ENCODE peak calls at places on chromosomes 1 and 21, in nine cellular contexts. One of them, this sample, is unnamed.

GRCh38 chr21:25934771-25935224 is 200.0 kb downstream of the GABPA start:
- DNase-seq in lower lobe of right lung: peak
- DNase-seq in mesendoderm: peak
- DNase-seq in neuronal stem cell: no peak
- DNase-seq in CD8-positive, alpha-beta T cell: no peak
- DNase-seq in effector memory CD4-positive, alpha-beta T cell: no peak
- DNase-seq in heart right ventricle: peak
- DNase-seq in right atrium auricular region: peak
- DNase-seq in tibial nerve: peak
- DNase-seq in this sample: no peak

GRCh38 chr1:23960291-23960718 is 677 bp downstream of the PNRC2 start:
- DNase-seq in lower lobe of right lung: no peak
- DNase-seq in mesendoderm: no peak
- DNase-seq in neuronal stem cell: no peak
- DNase-seq in CD8-positive, alpha-beta T cell: no peak
- DNase-seq in effector memory CD4-positive, alpha-beta T cell: no peak
- DNase-seq in heart right ventricle: no peak
- DNase-seq in right atrium auricular region: no peak
- DNase-seq in tibial nerve: no peak
- DNase-seq in this sample: no peak

GRCh38 chr1:156480015-156480368 is 20.6 kb downstream of the MEF2D start:
- DNase-seq in lower lobe of right lung: no peak
- DNase-seq in mesendoderm: peak
- DNase-seq in neuronal stem cell: no peak
- DNase-seq in CD8-positive, alpha-beta T cell: no peak
- DNase-seq in effector memory CD4-positive, alpha-beta T cell: no peak
- DNase-seq in heart right ventricle: no peak
- DNase-seq in right atrium auricular region: no peak
- DNase-seq in tibial nerve: no peak
- DNase-seq in this sample: no peak

GRCh38 chr1:2468041-2468472 is 8.0 kb upstream of the PLCH2 start:
- DNase-seq in lower lobe of right lung: no peak
- DNase-seq in mesendoderm: peak
- DNase-seq in neuronal stem cell: peak
- DNase-seq in CD8-positive, alpha-beta T cell: peak
- DNase-seq in effector memory CD4-positive, alpha-beta T cell: peak
- DNase-seq in heart right ventricle: no peak
- DNase-seq in right atrium auricular region: no peak
- DNase-seq in tibial nerve: no peak
- DNase-seq in this sample: no peak

GRCh38 chr1:100539836-100540536 is 2.0 kb downstream of the GPR88 start:
- DNase-seq in lower lobe of right lung: peak
- DNase-seq in mesendoderm: peak
- DNase-seq in neuronal stem cell: peak
- DNase-seq in CD8-positive, alpha-beta T cell: no peak
- DNase-seq in effector memory CD4-positive, alpha-beta T cell: no peak
- DNase-seq in heart right ventricle: no peak
- DNase-seq in right atrium auricular region: no peak
- DNase-seq in tibial nerve: no peak
- DNase-seq in this sample: no peak

GRCh38 chr1:234659538-234659937 is 49.6 kb upstream of the IRF2BP2 start:
- DNase-seq in lower lobe of right lung: no peak
- DNase-seq in mesendoderm: peak
- DNase-seq in neuronal stem cell: no peak
- DNase-seq in CD8-positive, alpha-beta T cell: no peak
- DNase-seq in effector memory CD4-positive, alpha-beta T cell: no peak
- DNase-seq in heart right ventricle: no peak
- DNase-seq in right atrium auricular region: no peak
- DNase-seq in tibial nerve: no peak
- DNase-seq in this sample: no peak

GRCh38 chr1:245622332-245623014 is 467.7 kb downstream of the KIF26B start:
- DNase-seq in lower lobe of right lung: no peak
- DNase-seq in mesendoderm: peak
- DNase-seq in neuronal stem cell: no peak
- DNase-seq in CD8-positive, alpha-beta T cell: no peak
- DNase-seq in effector memory CD4-positive, alpha-beta T cell: no peak
- DNase-seq in heart right ventricle: no peak
- DNase-seq in right atrium auricular region: no peak
- DNase-seq in tibial nerve: no peak
- DNase-seq in this sample: no peak

GRCh38 chr21:38538353-38538752 is 40.1 kb upstream of the ERG start:
- DNase-seq in lower lobe of right lung: no peak
- DNase-seq in mesendoderm: no peak
- DNase-seq in neuronal stem cell: no peak
- DNase-seq in CD8-positive, alpha-beta T cell: no peak
- DNase-seq in effector memory CD4-positive, alpha-beta T cell: no peak
- DNase-seq in heart right ventricle: no peak
- DNase-seq in right atrium auricular region: no peak
- DNase-seq in tibial nerve: no peak
- DNase-seq in this sample: no peak

GRCh38 chr1:30313584-30313983 is 409.8 kb downstream of the MATN1 start:
- DNase-seq in lower lobe of right lung: no peak
- DNase-seq in mesendoderm: no peak
- DNase-seq in neuronal stem cell: no peak
- DNase-seq in CD8-positive, alpha-beta T cell: no peak
- DNase-seq in effector memory CD4-positive, alpha-beta T cell: no peak
- DNase-seq in heart right ventricle: no peak
- DNase-seq in right atrium auricular region: peak
- DNase-seq in tibial nerve: no peak
- DNase-seq in this sample: no peak

DNA sequence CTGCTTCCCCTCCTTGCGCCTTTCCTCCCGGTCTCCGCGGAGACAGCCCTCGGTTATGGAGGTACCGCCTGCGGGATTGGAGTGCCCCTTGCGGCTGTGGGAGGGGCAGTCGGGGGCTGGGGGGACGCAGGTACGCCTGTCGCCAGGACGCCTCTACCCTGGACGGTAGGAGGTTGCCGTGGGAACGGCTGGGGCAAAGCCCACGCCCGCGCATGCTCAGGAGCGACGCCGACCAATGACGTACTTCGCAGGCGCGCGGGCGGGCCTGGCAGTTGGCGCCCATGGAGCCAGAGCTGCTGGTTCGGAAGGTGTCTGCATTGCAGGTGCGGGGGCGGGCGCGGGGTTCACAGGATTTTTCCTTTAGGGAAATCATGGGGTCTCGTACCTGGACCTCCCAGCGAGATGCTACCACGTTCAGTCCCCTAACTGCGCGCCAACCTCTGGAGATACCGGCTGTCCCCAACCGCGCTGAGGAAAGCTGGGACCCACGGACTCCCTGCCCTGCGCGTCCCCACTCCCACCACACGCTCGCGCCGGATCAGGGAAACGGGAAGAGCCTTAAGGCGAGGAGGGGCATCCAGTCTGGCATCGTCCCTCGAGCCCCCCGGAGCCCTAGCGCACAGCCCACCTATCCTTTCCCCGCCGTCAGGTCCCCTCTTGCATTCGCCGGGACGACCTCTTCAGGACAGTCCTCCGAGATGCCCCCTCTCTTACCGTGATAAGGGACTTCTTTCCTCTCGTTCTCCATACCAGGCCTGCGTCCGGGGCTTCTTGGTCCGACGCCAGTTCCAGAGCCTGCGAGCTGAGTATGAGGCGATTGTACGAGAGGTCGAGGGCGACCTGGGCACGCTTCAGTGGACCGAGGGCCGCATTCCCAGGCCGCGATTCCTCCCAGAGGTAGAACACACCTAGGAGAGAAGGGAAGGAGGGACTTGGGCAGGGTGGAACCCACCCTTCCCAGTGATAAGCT is at the start of gene IQCC:
- DNase-seq in lower lobe of right lung: peak
- DNase-seq in mesendoderm: peak
- DNase-seq in neuronal stem cell: peak
- DNase-seq in CD8-positive, alpha-beta T cell: peak
- DNase-seq in effector memory CD4-positive, alpha-beta T cell: peak
- DNase-seq in heart right ventricle: peak
- DNase-seq in right atrium auricular region: peak
- DNase-seq in tibial nerve: peak
- DNase-seq in this sample: peak
- H3K27ac ChIP-seq in lower lobe of right lung: peak
- H3K27ac ChIP-seq in mesendoderm: no peak
- H3K27ac ChIP-seq in neuronal stem cell: no peak
- H3K27ac ChIP-seq in CD8-positive, alpha-beta T cell: peak
- H3K27ac ChIP-seq in effector memory CD4-positive, alpha-beta T cell: peak
- H3K27ac ChIP-seq in heart right ventricle: peak
- H3K27ac ChIP-seq in right atrium auricular region: peak
- H3K27ac ChIP-seq in tibial nerve: peak
- H3K27ac ChIP-seq in this sample: peak

GRCh38 chr1:11921022-11921421 is 5.2 kb downstream of the KIAA2013 start:
- DNase-seq in lower lobe of right lung: no peak
- DNase-seq in mesendoderm: no peak
- DNase-seq in neuronal stem cell: no peak
- DNase-seq in CD8-positive, alpha-beta T cell: no peak
- DNase-seq in effector memory CD4-positive, alpha-beta T cell: no peak
- DNase-seq in heart right ventricle: no peak
- DNase-seq in right atrium auricular region: no peak
- DNase-seq in tibial nerve: no peak
- DNase-seq in this sample: no peak

GRCh38 chr1:11923069-11923826 is 3.0 kb downstream of the KIAA2013 start:
- DNase-seq in lower lobe of right lung: no peak
- DNase-seq in mesendoderm: no peak
- DNase-seq in neuronal stem cell: no peak
- DNase-seq in CD8-positive, alpha-beta T cell: no peak
- DNase-seq in effector memory CD4-positive, alpha-beta T cell: no peak
- DNase-seq in heart right ventricle: no peak
- DNase-seq in right atrium auricular region: no peak
- DNase-seq in tibial nerve: no peak
- DNase-seq in this sample: no peak

GRCh38 chr1:11918779-11919519 is 7.3 kb downstream of the KIAA2013 start:
- DNase-seq in lower lobe of right lung: no peak
- DNase-seq in mesendoderm: no peak
- DNase-seq in neuronal stem cell: no peak
- DNase-seq in CD8-positive, alpha-beta T cell: no peak
- DNase-seq in effector memory CD4-positive, alpha-beta T cell: no peak
- DNase-seq in heart right ventricle: peak
- DNase-seq in right atrium auricular region: peak
- DNase-seq in tibial nerve: no peak
- DNase-seq in this sample: no peak

GRCh38 chr1:11919621-11920020 is 6.6 kb downstream of the KIAA2013 start:
- DNase-seq in lower lobe of right lung: no peak
- DNase-seq in mesendoderm: no peak
- DNase-seq in neuronal stem cell: no peak
- DNase-seq in CD8-positive, alpha-beta T cell: no peak
- DNase-seq in effector memory CD4-positive, alpha-beta T cell: no peak
- DNase-seq in heart right ventricle: no peak
- DNase-seq in right atrium auricular region: no peak
- DNase-seq in tibial nerve: no peak
- DNase-seq in this sample: no peak

DNA sequence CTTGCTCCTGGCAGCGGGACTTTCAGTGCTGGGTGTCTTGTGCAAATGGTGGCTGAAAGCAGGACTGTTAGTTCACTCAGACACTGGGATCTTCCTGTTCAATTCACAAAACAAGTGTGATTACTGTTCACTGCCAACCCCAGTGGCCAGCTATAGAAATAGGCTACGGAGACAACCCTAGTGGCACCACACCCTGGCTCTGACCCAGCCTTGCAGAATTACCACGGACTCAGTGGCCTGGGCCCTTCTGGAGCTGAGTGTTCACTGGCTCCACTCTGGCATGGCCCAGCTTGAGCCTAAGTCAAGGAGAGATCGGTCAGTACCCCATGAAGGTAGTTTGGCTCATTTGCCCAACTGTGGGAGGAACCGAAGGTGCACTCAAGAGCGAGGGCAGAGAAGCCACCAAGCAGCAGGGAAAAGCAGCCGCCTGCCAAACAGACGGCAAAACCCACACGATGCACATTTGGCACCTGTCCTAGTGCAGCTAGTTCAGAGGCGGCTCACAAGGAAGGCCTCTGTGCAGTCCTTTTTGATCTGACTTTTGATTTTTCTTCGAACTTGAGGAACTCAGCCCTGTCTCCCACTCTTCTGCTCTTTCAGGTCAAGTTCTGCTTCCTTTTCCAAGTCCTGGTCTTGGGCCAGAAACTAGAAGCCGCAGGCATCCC is 5.9 kb downstream of the KIAA2013 start:
- DNase-seq in lower lobe of right lung: no peak
- DNase-seq in mesendoderm: no peak
- DNase-seq in neuronal stem cell: no peak
- DNase-seq in CD8-positive, alpha-beta T cell: no peak
- DNase-seq in effector memory CD4-positive, alpha-beta T cell: no peak
- DNase-seq in heart right ventricle: no peak
- DNase-seq in right atrium auricular region: no peak
- DNase-seq in tibial nerve: no peak
- DNase-seq in this sample: peak
- H3K27ac ChIP-seq in lower lobe of right lung: no peak
- H3K27ac ChIP-seq in mesendoderm: no peak
- H3K27ac ChIP-seq in neuronal stem cell: no peak
- H3K27ac ChIP-seq in CD8-positive, alpha-beta T cell: no peak
- H3K27ac ChIP-seq in effector memory CD4-positive, alpha-beta T cell: no peak
- H3K27ac ChIP-seq in heart right ventricle: peak
- H3K27ac ChIP-seq in right atrium auricular region: peak
- H3K27ac ChIP-seq in tibial nerve: peak
- H3K27ac ChIP-seq in this sample: peak

GRCh38 chr1:41152622-41153044 is 89.5 kb downstream of the SCMH1 start:
- DNase-seq in lower lobe of right lung: no peak
- DNase-seq in mesendoderm: no peak
- DNase-seq in neuronal stem cell: no peak
- DNase-seq in CD8-positive, alpha-beta T cell: no peak
- DNase-seq in effector memory CD4-positive, alpha-beta T cell: no peak
- DNase-seq in heart right ventricle: no peak
- DNase-seq in right atrium auricular region: no peak
- DNase-seq in tibial nerve: no peak
- DNase-seq in this sample: no peak
- H3K27ac ChIP-seq in lower lobe of right lung: no peak
- H3K27ac ChIP-seq in mesendoderm: no peak
- H3K27ac ChIP-seq in neuronal stem cell: no peak
- H3K27ac ChIP-seq in CD8-positive, alpha-beta T cell: no peak
- H3K27ac ChIP-seq in effector memory CD4-positive, alpha-beta T cell: no peak
- H3K27ac ChIP-seq in heart right ventricle: peak
- H3K27ac ChIP-seq in right atrium auricular region: peak
- H3K27ac ChIP-seq in tibial nerve: peak
- H3K27ac ChIP-seq in this sample: no peak

GRCh38 chr1:21891621-21892479 is 45.3 kb downstream of the HSPG2 start:
- DNase-seq in lower lobe of right lung: no peak
- DNase-seq in mesendoderm: no peak
- DNase-seq in neuronal stem cell: no peak
- DNase-seq in CD8-positive, alpha-beta T cell: no peak
- DNase-seq in effector memory CD4-positive, alpha-beta T cell: no peak
- DNase-seq in heart right ventricle: no peak
- DNase-seq in right atrium auricular region: no peak
- DNase-seq in tibial nerve: no peak
- DNase-seq in this sample: no peak

GRCh38 chr1:21894034-21894881 is 42.9 kb downstream of the HSPG2 start:
- DNase-seq in lower lobe of right lung: no peak
- DNase-seq in mesendoderm: no peak
- DNase-seq in neuronal stem cell: no peak
- DNase-seq in CD8-positive, alpha-beta T cell: no peak
- DNase-seq in effector memory CD4-positive, alpha-beta T cell: no peak
- DNase-seq in heart right ventricle: no peak
- DNase-seq in right atrium auricular region: no peak
- DNase-seq in tibial nerve: no peak
- DNase-seq in this sample: no peak

GRCh38 chr1:21896026-21896425 is 41.1 kb downstream of the HSPG2 start:
- DNase-seq in lower lobe of right lung: no peak
- DNase-seq in mesendoderm: no peak
- DNase-seq in neuronal stem cell: no peak
- DNase-seq in CD8-positive, alpha-beta T cell: no peak
- DNase-seq in effector memory CD4-positive, alpha-beta T cell: no peak
- DNase-seq in heart right ventricle: no peak
- DNase-seq in right atrium auricular region: no peak
- DNase-seq in tibial nerve: no peak
- DNase-seq in this sample: no peak

GRCh38 chr1:21891081-21891480 is 46.0 kb downstream of the HSPG2 start:
- DNase-seq in lower lobe of right lung: no peak
- DNase-seq in mesendoderm: no peak
- DNase-seq in neuronal stem cell: no peak
- DNase-seq in CD8-positive, alpha-beta T cell: no peak
- DNase-seq in effector memory CD4-positive, alpha-beta T cell: no peak
- DNase-seq in heart right ventricle: no peak
- DNase-seq in right atrium auricular region: no peak
- DNase-seq in tibial nerve: no peak
- DNase-seq in this sample: no peak

GRCh38 chr1:21893046-21893805 is 43.9 kb downstream of the HSPG2 start:
- DNase-seq in lower lobe of right lung: no peak
- DNase-seq in mesendoderm: no peak
- DNase-seq in neuronal stem cell: no peak
- DNase-seq in CD8-positive, alpha-beta T cell: no peak
- DNase-seq in effector memory CD4-positive, alpha-beta T cell: no peak
- DNase-seq in heart right ventricle: no peak
- DNase-seq in right atrium auricular region: no peak
- DNase-seq in tibial nerve: no peak
- DNase-seq in this sample: no peak
- H3K27ac ChIP-seq in lower lobe of right lung: no peak
- H3K27ac ChIP-seq in mesendoderm: no peak
- H3K27ac ChIP-seq in neuronal stem cell: no peak
- H3K27ac ChIP-seq in CD8-positive, alpha-beta T cell: no peak
- H3K27ac ChIP-seq in effector memory CD4-positive, alpha-beta T cell: no peak
- H3K27ac ChIP-seq in heart right ventricle: peak
- H3K27ac ChIP-seq in right atrium auricular region: peak
- H3K27ac ChIP-seq in tibial nerve: peak
- H3K27ac ChIP-seq in this sample: no peak

This sample was measured in caudate nucleus.